ENCODE peak calls at places on chromosome X, in ten cellular contexts. T, M, P, N, C, R, U, W, H and J are unnamed samples.

GRCh38 chrX:94216738-94217137 is 542.7 kb downstream of the FAM133A start:
- DNase-seq in W (no peak), M (no peak), R (no peak), H (no peak), C (no peak), N (no peak), T (no peak), U (no peak), P (no peak), J (no peak)

GRCh38 chrX:115491766-115492165 is 69.2 kb upstream of the PLS3 start:
- DNase-seq in N (no peak), U (no peak), P (no peak), R (no peak), H (no peak), T (no peak), M (no peak), C (no peak), W (no peak), J (no peak)

GRCh38 chrX:355329-356050 is 31.2 kb downstream of the PPP2R3B start:
- DNase-seq in C (no peak), N (no peak), T (no peak), U (no peak), R (no peak), P (no peak), H (no peak), M (no peak), W (no peak), J (no peak)

GRCh38 chrX:110588853-110589252 is 206.8 kb downstream of the CHRDL1 start:
- DNase-seq in P (no peak), R (no peak), M (no peak), C (no peak), T (no peak), U (no peak), H (no peak), N (no peak), W (no peak), J (no peak)

GRCh38 chrX:97159916-97160800 is 276.4 kb downstream of the RPA4 start:
- DNase-seq in T (peak), W (no peak), N (peak), U (no peak), P (peak), H (no peak), R (no peak), M (no peak), C (no peak), J (no peak)

GRCh38 chrX:10483191-10483808 is 137.1 kb downstream of the MID1 start:
- DNase-seq in P (no peak), W (no peak), C (no peak), U (no peak), H (peak), M (no peak), T (no peak), N (no peak), R (peak), J (no peak)

GRCh38 chrX:49303346-49303745 is at the start of gene GAGE10:
- DNase-seq in M (no peak), N (no peak), R (no peak), H (no peak), P (no peak), C (no peak), T (no peak), W (no peak), U (no peak), J (no peak)

GRCh38 chrX:97168646-97169045 is 284.9 kb downstream of the RPA4 start:
- DNase-seq in P (no peak), W (peak), M (no peak), R (no peak), T (no peak), H (no peak), N (peak), U (no peak), C (no peak), J (no peak)

GRCh38 chrX:103730746-103731508 is 20.2 kb downstream of the TMEM31 start:
- DNase-seq in W (no peak), P (no peak), R (no peak), M (peak), T (no peak), N (no peak), U (no peak), C (no peak), H (no peak), J (no peak)

GRCh38 chrX:82816572-82816971 is 691.5 kb upstream of the POU3F4 start:
- DNase-seq in H (no peak), R (no peak), P (no peak), C (no peak), M (no peak), W (no peak), U (no peak), T (no peak), N (no peak), J (no peak)

GRCh38 chrX:30283456-30284200 is 25.6 kb downstream of the NR0B1 start:
- DNase-seq in N (no peak), M (no peak), H (no peak), W (no peak), C (no peak), T (peak), P (no peak), R (no peak), U (no peak), J (no peak)

GRCh38 chrX:68112321-68112720 is 321.0 kb downstream of the OPHN1 start:
- DNase-seq in U (no peak), W (no peak), H (no peak), R (no peak), N (no peak), T (no peak), M (no peak), C (no peak), P (peak), J (no peak)

GRCh38 chrX:49167740-49168108 is 4.0 kb upstream of the PLP2 start:
- DNase-seq in W (no peak), U (no peak), P (no peak), T (no peak), M (no peak), N (no peak), H (no peak), R (no peak), C (no peak), J (no peak)

GRCh38 chrX:15418041-15418706 is 34.0 kb upstream of the VEGFD start:
- DNase-seq in M (no peak), H (no peak), U (no peak), W (no peak), R (no peak), N (no peak), C (no peak), T (no peak), P (no peak), J (no peak)

GRCh38 chrX:71224098-71224708 is 1.2 kb downstream of the GJB1 start:
- DNase-seq in N (no peak), R (no peak), C (no peak), P (peak), M (no peak), W (no peak), U (no peak), T (no peak), H (no peak), J (no peak)

GRCh38 chrX:74297766-74298165 is 6.2 kb upstream of the ZCCHC13 start:
- DNase-seq in P (no peak), N (no peak), U (no peak), M (no peak), H (no peak), T (no peak), C (no peak), W (no peak), R (no peak), J (no peak)

GRCh38 chrX:4851534-4851933 is 1138.1 kb upstream of the PRKX start:
- DNase-seq in R (no peak), C (no peak), H (no peak), N (no peak), T (no peak), M (no peak), P (no peak), U (no peak), W (no peak), J (no peak)

GRCh38 chrX:67563469-67564448 is 19.9 kb downstream of the AR start:
- DNase-seq in C (peak), U (no peak), M (no peak), R (peak), H (no peak), N (no peak), T (peak), W (no peak), P (no peak), J (no peak)

GRCh38 chrX:11792461-11793421 is 34.7 kb downstream of the MSL3 start:
- DNase-seq in M (no peak), P (no peak), N (peak), W (peak), C (no peak), U (peak), H (no peak), T (peak), R (no peak), J (peak)

GRCh38 chrX:1477801-1478458 is 25.2 kb upstream of the ASMTL start:
- DNase-seq in H (no peak), C (no peak), N (peak), P (no peak), M (no peak), T (no peak), U (no peak), R (no peak), W (no peak), J (no peak)

GRCh38 chrX:13257223-13258051 is 62.4 kb downstream of the ATXN3L start:
- DNase-seq in M (no peak), H (no peak), R (no peak), P (no peak), U (no peak), W (no peak), T (no peak), C (no peak), N (no peak), J (no peak)

GRCh38 chrX:118971552-118971951 is 2.9 kb upstream of the LONRF3 start:
- DNase-seq in H (no peak), W (no peak), C (no peak), R (no peak), P (no peak), M (no peak), N (no peak), U (no peak), T (no peak), J (no peak)

GRCh38 chrX:149462849-149463248 is 42.3 kb downstream of the IDS start:
- DNase-seq in R (no peak), U (no peak), P (no peak), C (no peak), H (no peak), N (no peak), M (no peak), T (no peak), W (no peak), J (no peak)
- H3K4me3 ChIP-seq in R (no peak), U (no peak), P (no peak), C (no peak), H (no peak), N (no peak), M (no peak), T (no peak), W (no peak), J (no peak)

DNA sequence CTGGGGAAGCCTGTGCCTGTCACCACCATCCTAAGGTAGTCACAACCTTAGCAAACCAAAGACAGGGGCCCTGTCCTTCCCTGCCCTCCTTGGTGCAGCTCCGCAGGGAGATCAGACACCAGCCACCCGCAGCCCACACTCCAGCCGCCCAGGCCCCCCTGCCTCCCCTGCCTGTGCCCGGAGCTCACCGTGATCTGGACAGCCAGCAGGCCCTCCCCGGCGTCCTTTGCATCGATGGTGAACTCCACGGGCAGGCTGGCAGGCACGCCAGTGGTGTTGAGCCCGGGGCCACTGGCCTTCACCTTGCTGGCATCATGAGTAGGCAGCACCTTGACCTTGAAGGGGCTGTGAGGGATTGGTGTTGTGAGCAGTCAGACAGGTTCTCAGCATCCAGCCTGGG is 16.4 kb downstream of the FLNA start:
- DNase-seq in W (no peak), P (no peak), M (no peak), T (no peak), H (no peak), U (no peak), C (no peak), N (no peak), R (no peak), J (no peak)
- H3K27ac ChIP-seq in W (no peak), P (no peak), M (no peak), T (no peak), H (no peak), U (no peak), C (peak), N (no peak), R (no peak), J (no peak)

GRCh38 chrX:21740329-21741274 is 17.3 kb downstream of the SMPX start:
- DNase-seq in H (peak), P (peak), W (no peak), R (peak), U (no peak), M (peak), T (no peak), C (peak), N (no peak), J (no peak)

GRCh38 chrX:21738950-21739287 is 19.0 kb downstream of the SMPX start:
- DNase-seq in P (no peak), C (no peak), N (no peak), U (no peak), H (no peak), W (no peak), M (no peak), T (no peak), R (no peak), J (no peak)

GRCh38 chrX:21735753-21736127 is 22.2 kb downstream of the SMPX start:
- DNase-seq in U (no peak), H (no peak), C (no peak), T (no peak), N (no peak), M (no peak), W (no peak), P (no peak), R (no peak), J (no peak)

GRCh38 chrX:21741378-21741777 is 16.5 kb downstream of the SMPX start:
- DNase-seq in R (no peak), C (no peak), T (no peak), U (no peak), N (no peak), W (no peak), H (no peak), M (no peak), P (no peak), J (no peak)

GRCh38 chrX:21738145-21738949 is 19.6 kb downstream of the SMPX start:
- DNase-seq in W (no peak), U (no peak), N (no peak), M (no peak), P (peak), C (no peak), T (peak), R (no peak), H (no peak), J (no peak)
- H3K4me3 ChIP-seq in W (no peak), U (no peak), N (no peak), M (no peak), P (no peak), C (no peak), T (no peak), R (no peak), H (no peak), J (no peak)

GRCh38 chrX:47704736-47705135 is 45.8 kb upstream of the UXT start:
- DNase-seq in N (no peak), T (no peak), U (no peak), P (no peak), W (no peak), H (no peak), R (no peak), C (no peak), M (no peak), J (no peak)

GRCh38 chrX:47706575-47706974 is 47.6 kb upstream of the UXT start:
- DNase-seq in P (no peak), W (no peak), C (no peak), H (no peak), R (no peak), U (no peak), T (no peak), M (no peak), N (no peak), J (no peak)

DNA sequence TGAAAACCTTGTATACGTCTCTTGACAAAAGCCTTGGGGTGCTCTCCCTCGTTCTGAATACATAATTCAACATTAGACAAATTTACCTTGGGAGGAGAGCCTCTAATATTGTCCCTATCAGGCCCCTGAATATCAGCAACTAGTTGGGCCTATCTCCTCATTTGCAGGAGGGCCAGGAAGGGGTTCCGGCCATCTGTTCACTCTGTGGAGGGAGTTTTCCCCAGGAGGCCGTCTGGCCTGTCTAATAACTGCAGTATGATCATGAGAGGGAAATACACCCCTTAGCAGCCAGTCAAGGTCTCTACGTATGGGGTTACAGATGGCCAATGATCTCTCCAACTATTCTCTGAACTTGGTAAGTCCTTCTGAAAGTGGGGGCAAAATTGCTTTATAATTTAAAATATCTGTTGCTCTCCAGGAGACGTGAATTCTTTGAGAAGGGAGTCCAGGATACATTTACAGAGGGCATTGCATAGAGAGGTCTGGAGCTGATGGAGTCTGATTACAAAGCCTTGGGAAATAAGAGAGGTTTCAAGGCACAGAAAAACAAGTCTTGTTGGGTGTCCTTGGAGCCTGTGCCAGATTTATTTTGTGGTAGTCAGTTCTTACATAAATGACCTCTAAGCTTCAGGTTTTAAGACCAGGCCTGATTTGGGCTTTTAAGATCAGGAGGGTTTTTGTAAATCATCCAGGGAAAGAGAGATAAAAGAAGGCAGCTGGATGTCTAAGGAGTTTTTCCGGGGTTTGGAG is 48.2 kb upstream of the UXT start:
- DNase-seq in P (no peak), N (no peak), T (no peak), R (no peak), M (no peak), U (no peak), C (no peak), H (no peak), W (no peak), J (no peak)
- H3K27ac ChIP-seq in P (no peak), N (no peak), T (no peak), R (peak), M (peak), U (no peak), C (no peak), H (no peak), W (no peak), J (no peak)